ENCODE peak calls at places on chromosome 1, in four cellular contexts. T is EL; U is T-helper 17 cell; S is effector CD4-positive, alpha-beta T cell. R is an unnamed sample.

GRCh38 chr1:111968511-111968910 is 21.0 kb downstream of the KCND3 start:
- DNase-seq in T (no peak), U (no peak), S (no peak), R (no peak)

GRCh38 chr1:43541721-43542401 is 11.2 kb downstream of the PTPRF start:
- DNase-seq in T (no peak), U (no peak), S (no peak), R (no peak)

GRCh38 chr1:59776960-59777852 is 37.5 kb upstream of the HOOK1 start:
- DNase-seq in T (peak; percentile 61), U (no peak), S (no peak), R (no peak)

GRCh38 chr1:219383273-219383672 is 209.6 kb downstream of the LYPLAL1 start:
- DNase-seq in T (no peak), U (no peak), S (no peak), R (no peak)

GRCh38 chr1:58861510-58861909 is 77.7 kb upstream of the JUN start:
- DNase-seq in T (no peak), U (no peak), S (no peak), R (no peak)

GRCh38 chr1:14522331-14523241 is 75.9 kb upstream of the KAZN start:
- DNase-seq in T (peak; percentile 21), U (no peak), S (no peak), R (no peak)

GRCh38 chr1:46412853-46413595 is 18.9 kb downstream of the FAAH start:
- DNase-seq in T (no peak), U (no peak), S (no peak), R (no peak)

GRCh38 chr1:201476670-201477344 is 7.8 kb upstream of the PHLDA3 start:
- DNase-seq in T (peak; percentile 52), U (no peak), S (no peak), R (no peak)

GRCh38 chr1:113453771-113454083 is 63.4 kb downstream of the MAGI3 start:
- DNase-seq in T (no peak), U (no peak), S (no peak), R (no peak)

GRCh38 chr1:19354531-19354981 is 42.4 kb downstream of the SLC66A1 start:
- DNase-seq in T (no peak), U (no peak), S (no peak), R (no peak)

GRCh38 chr1:246506785-246507639 is at the start of gene SMYD3:
- DNase-seq in T (peak; percentile 79), U (peak; percentile 74), S (peak; percentile 64), R (peak; percentile 67)

GRCh38 chr1:6287431-6287886 is 26.6 kb upstream of the GPR153 start:
- DNase-seq in T (no peak), U (no peak), S (no peak), R (no peak)

R was measured in T-helper 9 cell.